ENCODE peak calls at places on chromosomes 16 and 17, in four cellular contexts. U is progenitor cell of endocrine pancreas, T is omental fat pad, R is RWPE1. A is an unnamed sample.

GRCh38 chr16:48188449-48189102 is 32.8 kb upstream of the ABCC12 start:
- DNase-seq in R (no peak), T (no peak), U (no peak), A (no peak)

GRCh38 chr16:30354423-30355143 is 525 bp downstream of the CD2BP2 start:
- DNase-seq in R (no peak), U (no peak), T (no peak), A (no peak)

GRCh38 chr17:50238594-50239287 is 35.5 kb upstream of the TMEM92 start:
- DNase-seq in T (no peak), R (no peak), U (no peak), A (no peak)

GRCh38 chr16:68380348-68380670 is 68.0 kb downstream of the SMPD3 start:
- DNase-seq in U (no peak), T (no peak), R (no peak), A (no peak)

GRCh38 chr17:78879679-78880186 is 23.3 kb downstream of the CEP295NL start:
- DNase-seq in T (no peak), U (no peak), R (no peak), A (no peak)

GRCh38 chr17:75645889-75646625 is 12.8 kb downstream of the SMIM5 start:
- DNase-seq in T (no peak), U (peak), R (peak), A (no peak)

GRCh38 chr17:68377771-68378201 is 79.5 kb downstream of the WIPI1 start:
- DNase-seq in R (no peak), T (no peak), U (no peak), A (no peak)

GRCh38 chr17:50813583-50813982 is 21.8 kb upstream of the WFIKKN2 start:
- DNase-seq in U (no peak), T (no peak), R (no peak), A (no peak)

GRCh38 chr16:59905628-59906027 is 1171.5 kb upstream of the GOT2 start:
- DNase-seq in T (no peak), U (no peak), R (peak), A (no peak)

GRCh38 chr17:10844667-10845387 is 6.9 kb upstream of the PIRT start:
- DNase-seq in R (peak), U (peak), T (peak), A (peak)

GRCh38 chr16:50530277-50531236 is 17.6 kb upstream of the NKD1 start:
- DNase-seq in T (no peak), R (peak), U (no peak), A (no peak)

GRCh38 chr17:38604479-38605229 is 1.1 kb downstream of the SRCIN1 start:
- DNase-seq in R (no peak), T (no peak), U (no peak), A (no peak)

GRCh38 chr16:84387021-84387420 is 18.7 kb downstream of the ATP2C2 start:
- DNase-seq in T (peak), R (no peak), U (no peak), A (no peak)

GRCh38 chr17:33389506-33390141 is 96.5 kb upstream of the ASIC2 start:
- DNase-seq in T (no peak), U (no peak), R (peak), A (no peak)

GRCh38 chr17:75647061-75647460 is 13.8 kb downstream of the SMIM5 start:
- DNase-seq in T (no peak), R (no peak), U (no peak), A (no peak)

GRCh38 chr17:15452746-15453145 is 14.7 kb downstream of the CDRT4 start:
- DNase-seq in R (no peak), U (no peak), T (no peak), A (no peak)

GRCh38 chr16:588889-589657 is 793 bp upstream of the RAB40C start:
- DNase-seq in U (peak), T (peak), R (peak), A (no peak)

GRCh38 chr17:49676276-49676868 is 1.5 kb downstream of the SPOP start:
- DNase-seq in R (peak), T (no peak), U (no peak), A (no peak)

GRCh38 chr16:77468831-77469230 is 34.0 kb upstream of the ADAMTS18 start:
- DNase-seq in U (no peak), T (no peak), R (no peak), A (no peak)

GRCh38 chr17:44543213-44543904 is 13.9 kb upstream of the FZD2 start:
- DNase-seq in T (no peak), U (no peak), R (peak), A (no peak)

GRCh38 chr17:3958200-3958599 is 6.0 kb downstream of the ATP2A3 start:
- DNase-seq in R (no peak), T (no peak), U (no peak), A (no peak)

GRCh38 chr17:42521666-42522262 is 14.3 kb upstream of the NAGLU start:
- DNase-seq in T (no peak), R (no peak), U (no peak), A (no peak)

GRCh38 chr16:77897831-77898540 is 109.6 kb downstream of the VAT1L start:
- DNase-seq in T (no peak), R (no peak), U (no peak), A (no peak)

GRCh38 chr17:34151081-34151480 is 104.0 kb upstream of the CCL2 start:
- DNase-seq in T (no peak), R (no peak), U (no peak), A (no peak)

GRCh38 chr17:4960279-4960922 is 7.2 kb downstream of the SPAG7 start:
- DNase-seq in R (no peak), T (no peak), U (no peak), A (no peak)

GRCh38 chr17:27346228-27346899 is 52.5 kb downstream of the WSB1 start:
- DNase-seq in R (no peak), U (no peak), T (no peak), A (no peak)

GRCh38 chr17:12386240-12386639 is 279.4 kb upstream of the MYOCD start:
- DNase-seq in U (no peak), R (no peak), T (no peak), A (no peak)

GRCh38 chr17:8225813-8226535 is 15.6 kb upstream of the AURKB start:
- DNase-seq in T (no peak), R (no peak), U (no peak), A (no peak)

GRCh38 chr16:57489229-57489628 is 2.9 kb upstream of the DOK4 start:
- DNase-seq in R (no peak), T (no peak), U (no peak), A (no peak)

GRCh38 chr17:9291912-9292562 is 270.7 kb downstream of the NTN1 start:
- DNase-seq in R (peak), U (peak), T (no peak), A (no peak)

GRCh38 chr17:59244081-59244480 is 23.8 kb downstream of the GDPD1 start:
- DNase-seq in T (no peak), U (no peak), R (no peak), A (no peak)

GRCh38 chr17:80114758-80115157 is 13.4 kb downstream of the GAA start:
- DNase-seq in U (no peak), R (no peak), T (no peak), A (no peak)

GRCh38 chr17:44061446-44061845 is 5.0 kb downstream of the LSM12 start:
- DNase-seq in T (no peak), U (no peak), R (no peak), A (no peak)

GRCh38 chr17:64327201-64327930 is 63.3 kb downstream of the PECAM1 start:
- DNase-seq in R (no peak), T (no peak), U (no peak), A (no peak)

GRCh38 chr17:20941872-20942271 is 100.9 kb downstream of the USP22 start:
- DNase-seq in T (no peak), U (no peak), R (no peak), A (no peak)

GRCh38 chr17:20948984-20949777 is 93.6 kb downstream of the USP22 start:
- DNase-seq in U (no peak), R (no peak), T (no peak), A (no peak)

DNA sequence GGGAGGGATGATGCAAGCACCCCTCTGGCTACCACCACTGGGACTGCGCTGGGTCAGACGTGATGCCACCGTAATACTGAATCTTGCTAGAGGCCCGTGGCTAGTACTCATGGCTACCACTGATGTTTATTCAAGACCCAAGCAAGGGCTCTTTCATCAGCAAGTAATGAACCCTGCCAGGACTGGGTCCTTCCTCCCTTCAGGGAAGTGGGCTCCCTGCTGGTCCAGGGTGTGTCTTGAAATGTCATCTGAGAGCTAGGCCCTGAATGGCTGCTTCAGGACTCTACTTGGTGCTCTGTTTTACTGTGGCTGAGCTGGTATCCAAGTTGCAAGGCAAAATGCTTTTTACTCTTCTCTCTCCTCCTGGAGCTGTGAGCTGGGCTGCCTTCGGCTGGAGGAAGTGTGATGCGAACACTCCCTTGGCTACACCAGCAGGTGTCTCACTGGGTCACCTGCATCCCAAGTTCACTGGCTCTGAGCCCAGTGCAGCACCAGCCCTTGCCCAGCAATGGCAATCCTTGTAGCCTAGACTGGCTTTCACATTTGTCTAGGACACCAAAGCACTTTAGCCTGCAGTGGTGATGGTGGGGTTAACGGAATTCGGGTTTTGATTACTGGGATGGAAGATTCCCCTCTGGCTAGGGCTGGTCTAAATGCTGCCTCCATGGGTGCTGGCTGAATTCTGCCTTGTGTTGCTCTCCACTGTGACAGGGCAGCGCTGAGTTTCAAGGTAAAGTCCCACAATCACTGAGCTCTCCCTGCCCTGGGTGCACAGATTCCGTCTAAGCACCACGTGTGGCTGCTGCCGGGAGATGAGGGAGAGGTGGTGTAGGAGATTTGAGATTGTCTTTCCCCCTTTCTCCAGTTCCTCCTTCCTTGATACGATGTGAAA is 98.6 kb downstream of the USP22 start:
- DNase-seq in T (no peak), R (peak), U (peak), A (no peak)
- TF ChIP-seq CTCF in T (no peak), R (peak), U (peak), A (peak)

GRCh38 chr17:71980171-71980570 is 140.6 kb upstream of the SOX9 start:
- DNase-seq in T (no peak), R (no peak), U (no peak), A (no peak)
- TF ChIP-seq CTCF in T (no peak), R (no peak), U (no peak), A (no peak)

GRCh38 chr16:12330977-12331376 is 354.4 kb downstream of the SNX29 start:
- DNase-seq in U (no peak), R (no peak), T (no peak), A (no peak)
- TF ChIP-seq CTCF in U (no peak), R (no peak), T (no peak), A (no peak)

GRCh38 chr16:85536073-85536410 is 77.1 kb upstream of the GSE1 start:
- DNase-seq in U (no peak), T (no peak), R (no peak), A (no peak)
- TF ChIP-seq CTCF in U (no peak), T (no peak), R (no peak), A (no peak)

GRCh38 chr16:88839026-88839529 is 17.7 kb downstream of the GALNS start:
- DNase-seq in U (no peak), T (no peak), R (no peak), A (no peak)
- TF ChIP-seq CTCF in U (peak), T (no peak), R (no peak), A (no peak)

DNA sequence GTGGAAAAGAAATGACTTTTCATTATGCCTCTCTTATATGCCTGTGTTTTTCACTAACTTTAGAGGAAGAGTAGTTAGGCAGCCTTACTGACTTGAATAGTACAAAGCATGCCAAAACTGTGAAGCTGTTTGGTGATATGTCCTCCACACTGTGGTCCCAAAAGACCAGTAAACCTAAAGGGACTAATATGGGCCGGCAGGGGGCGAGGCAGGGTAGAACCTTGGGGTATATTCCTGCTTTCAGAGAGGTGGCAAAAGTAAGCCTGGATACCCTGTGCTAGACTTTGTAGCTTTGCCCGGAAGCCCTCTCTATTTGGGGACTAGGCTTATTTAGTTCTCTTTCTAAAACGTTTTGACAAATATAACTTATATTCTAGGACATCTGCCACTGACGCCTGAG is 36.5 kb upstream of the VWA3A start:
- DNase-seq in T (no peak), R (no peak), U (no peak), A (no peak)
- TF ChIP-seq CTCF in T (no peak), R (no peak), U (peak), A (peak)

DNA sequence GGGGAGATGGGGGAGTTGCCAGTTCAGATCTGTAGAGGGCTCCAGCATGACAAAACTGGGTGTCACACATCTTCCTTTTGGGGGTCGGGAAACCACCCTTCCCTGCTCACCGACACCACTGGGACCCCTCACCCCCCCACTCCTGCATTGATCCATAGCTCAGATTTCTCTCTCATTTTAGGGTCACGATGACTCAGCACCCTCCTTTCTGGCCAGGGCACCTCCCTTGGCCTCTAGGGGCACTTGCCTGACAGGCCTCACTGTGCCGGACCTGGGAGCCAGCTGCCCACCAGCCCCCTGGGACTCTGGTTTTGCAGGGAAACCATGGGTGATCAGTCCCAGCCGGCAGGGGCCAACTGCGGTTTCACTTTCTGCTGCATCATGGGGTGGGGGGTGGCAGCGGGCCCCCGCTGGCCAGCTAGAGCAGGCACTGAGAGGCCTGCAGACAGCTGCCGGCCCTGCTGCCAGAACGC is 239.4 kb downstream of the MRTFB start:
- DNase-seq in U (no peak), T (no peak), R (no peak), A (no peak)
- TF ChIP-seq CTCF in U (peak), T (no peak), R (no peak), A (no peak)

GRCh38 chr16:73047536-73048291 is at the start of gene ZFHX3:
- DNase-seq in T (no peak), R (no peak), U (peak), A (no peak)
- TF ChIP-seq CTCF in T (no peak), R (peak), U (no peak), A (no peak)

GRCh38 chr17:17820046-17820445 is 16.7 kb downstream of the SREBF1 start:
- DNase-seq in R (no peak), T (no peak), U (no peak), A (no peak)

GRCh38 chr17:17819561-17819995 is 17.2 kb downstream of the SREBF1 start:
- DNase-seq in R (peak), T (peak), U (no peak), A (no peak)

GRCh38 chr17:17820457-17821158 is 16.2 kb downstream of the SREBF1 start:
- DNase-seq in R (no peak), T (no peak), U (no peak), A (no peak)

GRCh38 chr17:17818088-17818526 is 18.7 kb downstream of the SREBF1 start:
- DNase-seq in R (no peak), T (no peak), U (no peak), A (peak)

GRCh38 chr17:17819111-17819510 is 17.7 kb downstream of the SREBF1 start:
- DNase-seq in U (no peak), R (no peak), T (no peak), A (no peak)
- TF ChIP-seq CTCF in U (no peak), R (no peak), T (no peak), A (no peak)